ENCODE peak calls at places on chromosomes 12 and 14, in eight cellular contexts. K, Q, G, Z, P, A, R and U are unnamed samples.

GRCh38 chr12:43098766-43099550 is 453.0 kb downstream of the ADAMTS20 start:
- DNase-seq in K (no peak), Q (no peak), G (no peak), Z (no peak), P (no peak), A (no peak), R (no peak), U (no peak)

GRCh38 chr12:121260091-121260490 is 36.4 kb downstream of the CAMKK2 start:
- DNase-seq in K (no peak), Q (peak), G (no peak), Z (no peak), P (no peak), A (no peak), R (peak), U (no peak)

GRCh38 chr12:26939192-26939832 is 1.0 kb downstream of the FGFR1OP2 start:
- DNase-seq in K (peak), Q (no peak), G (no peak), Z (peak), P (no peak), A (no peak), R (no peak), U (no peak)

GRCh38 chr14:20624495-20625070 is 16.9 kb downstream of the OR6S1 start:
- DNase-seq in K (peak), Q (no peak), G (peak), Z (peak), P (peak), A (peak), R (peak), U (peak)

GRCh38 chr12:117441751-117442150 is 80.3 kb upstream of the NOS1 start:
- DNase-seq in K (no peak), Q (no peak), G (peak), Z (no peak), P (no peak), A (peak), R (no peak), U (peak)

GRCh38 chr12:70402597-70402996 is 36.5 kb downstream of the KCNMB4 start:
- DNase-seq in K (peak), Q (no peak), G (no peak), Z (no peak), P (no peak), A (no peak), R (no peak), U (no peak)

GRCh38 chr12:85955127-85955526 is 81.0 kb downstream of the NTS start:
- DNase-seq in K (no peak), Q (no peak), G (no peak), Z (no peak), P (no peak), A (no peak), R (no peak), U (no peak)

GRCh38 chr12:65597527-65597926 is 226.8 kb upstream of the HMGA2 start:
- DNase-seq in K (no peak), Q (no peak), G (no peak), Z (no peak), P (no peak), A (no peak), R (peak), U (no peak)

GRCh38 chr14:106417224-106418049 is 891.1 kb downstream of the TMEM121 start:
- DNase-seq in K (peak), Q (peak), G (no peak), Z (peak), P (peak), A (peak), R (peak), U (no peak)

GRCh38 chr12:124517260-124518050 is 50.0 kb downstream of the NCOR2 start:
- DNase-seq in K (peak), Q (peak), G (no peak), Z (no peak), P (peak), A (peak), R (peak), U (peak)

GRCh38 chr12:5022465-5023061 is 21.1 kb upstream of the KCNA5 start:
- DNase-seq in K (peak), Q (peak), G (peak), Z (peak), P (no peak), A (peak), R (peak), U (peak)

GRCh38 chr14:57038689-57039088 is 228.4 kb upstream of the OTX2 start:
- DNase-seq in K (no peak), Q (no peak), G (no peak), Z (no peak), P (no peak), A (no peak), R (no peak), U (no peak)

GRCh38 chr12:19082365-19082911 is 47.1 kb upstream of the PLEKHA5 start:
- DNase-seq in K (peak), Q (no peak), G (no peak), Z (no peak), P (no peak), A (no peak), R (no peak), U (no peak)

GRCh38 chr14:97058071-97058470 is 260.9 kb downstream of the VRK1 start:
- DNase-seq in K (no peak), Q (no peak), G (no peak), Z (no peak), P (no peak), A (no peak), R (no peak), U (no peak)

GRCh38 chr12:76274699-76275098 is 73.5 kb downstream of the BBS10 start:
- DNase-seq in K (no peak), Q (no peak), G (peak), Z (no peak), P (no peak), A (no peak), R (no peak), U (no peak)

GRCh38 chr12:82708056-82708455 is 21.4 kb downstream of the TMTC2 start:
- DNase-seq in K (no peak), Q (no peak), G (no peak), Z (no peak), P (no peak), A (no peak), R (no peak), U (no peak)

GRCh38 chr12:754871-755562 is 2.6 kb downstream of the WNK1 start:
- DNase-seq in K (peak), Q (no peak), G (no peak), Z (peak), P (no peak), A (no peak), R (no peak), U (no peak)

GRCh38 chr14:31965735-31966598 is 111.1 kb upstream of the ARHGAP5 start:
- DNase-seq in K (peak), Q (no peak), G (no peak), Z (peak), P (peak), A (peak), R (peak), U (no peak)

GRCh38 chr14:52690983-52691760 is 4.2 kb downstream of the ERO1A start:
- DNase-seq in K (no peak), Q (no peak), G (no peak), Z (no peak), P (no peak), A (no peak), R (no peak), U (no peak)

GRCh38 chr14:75126679-75127473 is at the start of gene NEK9:
- DNase-seq in K (peak), Q (peak), G (no peak), Z (peak), P (peak), A (peak), R (peak), U (peak)

GRCh38 chr14:90512332-90512951 is 115.6 kb downstream of the CALM1 start:
- DNase-seq in K (peak), Q (no peak), G (no peak), Z (no peak), P (no peak), A (no peak), R (no peak), U (no peak)

GRCh38 chr12:124754949-124755800 is 108.5 kb downstream of the SCARB1 start:
- DNase-seq in K (peak), Q (peak), G (no peak), Z (no peak), P (peak), A (peak), R (peak), U (peak)

GRCh38 chr12:52185400-52185967 is 6.3 kb downstream of the KRT80 start:
- DNase-seq in K (no peak), Q (no peak), G (no peak), Z (no peak), P (no peak), A (no peak), R (no peak), U (no peak)
- H3K27ac ChIP-seq in K (no peak), Q (no peak), G (peak), Z (no peak), P (no peak), A (peak), R (no peak), U (no peak)

DNA sequence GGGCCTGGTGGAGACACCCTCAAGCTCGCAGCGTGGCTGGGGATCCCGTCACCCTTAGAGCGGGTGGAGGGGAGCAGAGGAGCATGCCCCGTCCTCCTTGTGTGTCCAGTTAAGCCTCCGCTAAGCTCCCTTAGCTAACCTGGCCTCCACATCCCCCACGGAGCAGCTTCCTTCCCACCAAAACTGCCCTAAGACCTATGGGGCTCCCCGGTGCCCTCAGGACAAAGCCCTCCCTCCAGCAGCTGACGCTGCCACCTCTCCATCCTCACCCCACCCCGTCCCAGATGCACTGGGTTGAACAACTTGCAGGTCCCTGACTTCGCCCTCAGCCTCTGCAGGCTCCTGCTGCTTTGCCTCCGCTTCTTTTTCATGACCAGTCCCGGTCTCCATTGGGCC is 4.0 kb downstream of the AHNAK2 start:
- DNase-seq in K (no peak), Q (no peak), G (no peak), Z (no peak), P (no peak), A (no peak), R (no peak), U (no peak)
- H3K27ac ChIP-seq in K (peak), Q (peak), G (peak), Z (no peak), P (no peak), A (peak), R (no peak), U (peak)

GRCh38 chr14:65478596-65478995 is 66.1 kb downstream of the FUT8 start:
- DNase-seq in K (peak), Q (no peak), G (peak), Z (peak), P (no peak), A (no peak), R (no peak), U (no peak)

GRCh38 chr14:65476942-65477318 is 64.4 kb downstream of the FUT8 start:
- DNase-seq in K (no peak), Q (no peak), G (no peak), Z (no peak), P (no peak), A (no peak), R (no peak), U (no peak)

GRCh38 chr14:65476290-65476941 is 63.9 kb downstream of the FUT8 start:
- DNase-seq in K (no peak), Q (no peak), G (no peak), Z (peak), P (no peak), A (no peak), R (no peak), U (no peak)

GRCh38 chr14:65479386-65479785 is 66.9 kb downstream of the FUT8 start:
- DNase-seq in K (no peak), Q (no peak), G (no peak), Z (no peak), P (no peak), A (no peak), R (no peak), U (no peak)

GRCh38 chr14:65478017-65478416 is 65.5 kb downstream of the FUT8 start:
- DNase-seq in K (no peak), Q (no peak), G (no peak), Z (no peak), P (no peak), A (no peak), R (no peak), U (no peak)
- H3K27ac ChIP-seq in K (no peak), Q (no peak), G (peak), Z (no peak), P (no peak), A (no peak), R (no peak), U (no peak)

DNA sequence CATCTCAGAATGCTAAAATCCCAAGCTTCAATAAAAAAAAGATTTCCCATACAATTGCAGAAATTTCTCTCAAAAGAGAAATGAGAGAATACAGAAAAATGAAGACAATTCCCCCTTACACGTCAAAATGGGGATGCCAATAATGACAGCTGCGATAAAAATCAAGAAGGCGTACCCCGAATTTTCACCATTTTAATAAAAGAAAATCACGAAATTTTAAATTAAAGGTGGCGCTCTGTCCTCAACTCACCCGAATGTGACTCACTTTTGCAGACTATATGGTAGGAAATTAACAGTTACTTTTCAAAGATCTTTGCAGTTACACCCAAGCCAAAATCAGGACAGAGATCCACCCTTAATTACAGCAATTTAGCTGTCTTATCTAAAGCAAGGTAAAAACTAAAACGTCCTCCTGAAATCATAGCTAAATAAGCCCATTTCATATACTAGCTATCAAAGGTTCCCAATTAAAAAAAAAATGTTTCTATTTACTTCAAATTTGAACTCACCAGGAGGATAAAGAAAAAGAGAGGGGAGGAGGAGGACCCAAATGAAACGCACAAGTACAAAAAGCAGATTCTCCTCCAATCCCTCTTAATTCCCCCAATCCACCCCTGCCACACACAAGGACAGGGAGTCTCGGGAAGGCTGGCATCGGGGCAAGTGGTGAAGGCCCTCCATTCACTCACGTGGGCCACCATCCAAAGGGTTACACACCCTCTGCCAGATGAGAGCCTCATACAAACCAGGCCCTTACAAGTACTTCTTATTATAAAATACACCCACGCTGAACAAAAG is 1.9 kb downstream of the ATP2B1 start:
- DNase-seq in K (peak), Q (no peak), G (no peak), Z (no peak), P (peak), A (peak), R (peak), U (no peak)
- H3K27ac ChIP-seq in K (no peak), Q (no peak), G (no peak), Z (peak), P (no peak), A (no peak), R (peak), U (no peak)